ENCODE peak calls at places on chromosome 10, in ten cellular contexts. One of them, this sample, is unnamed.

GRCh38 chr10:18308600-18308999 is 168.4 kb downstream of the CACNB2 start:
- DNase-seq in SK-MEL-5: no peak
- DNase-seq in amniotic stem cell: no peak
- DNase-seq in EL: no peak
- DNase-seq in stimulated activated CD4-positive, alpha-beta T cell treated with anti-CD3 and anti-CD28 coated beads, Interleukin-2, amount 100 ng/mL, for 48 hours: no peak
- DNase-seq in tibial artery: no peak
- DNase-seq in psoas muscle: no peak
- DNase-seq in NCI-H748 treated with DMSO at 0.1 percent for 48 hours: no peak
- DNase-seq in activated T-cell treated with anti-CD3 and anti-CD28 coated beads for 48 hours: no peak
- DNase-seq in cardiac fibroblast: peak; percentile 19
- DNase-seq in this sample: peak; percentile 87

GRCh38 chr10:70958396-70958795 is 70.0 kb upstream of the PCBD1 start:
- DNase-seq in activated T-cell treated with anti-CD3 and anti-CD28 coated beads for 48 hours: no peak
- DNase-seq in stimulated activated CD4-positive, alpha-beta T cell treated with anti-CD3 and anti-CD28 coated beads, Interleukin-2, amount 100 ng/mL, for 48 hours: no peak
- DNase-seq in tibial artery: no peak
- DNase-seq in amniotic stem cell: no peak
- DNase-seq in cardiac fibroblast: peak; percentile 29
- DNase-seq in EL: no peak
- DNase-seq in SK-MEL-5: no peak
- DNase-seq in psoas muscle: no peak
- DNase-seq in NCI-H748 treated with DMSO at 0.1 percent for 48 hours: no peak
- DNase-seq in this sample: no peak

GRCh38 chr10:77163670-77164348 is 473.8 kb downstream of the KCNMA1 start:
- DNase-seq in NCI-H748 treated with DMSO at 0.1 percent for 48 hours: no peak
- DNase-seq in stimulated activated CD4-positive, alpha-beta T cell treated with anti-CD3 and anti-CD28 coated beads, Interleukin-2, amount 100 ng/mL, for 48 hours: no peak
- DNase-seq in EL: peak; percentile 98
- DNase-seq in tibial artery: peak; percentile 62
- DNase-seq in psoas muscle: peak; percentile 71
- DNase-seq in cardiac fibroblast: peak; percentile 99
- DNase-seq in SK-MEL-5: peak; percentile 48
- DNase-seq in amniotic stem cell: peak; percentile 97
- DNase-seq in activated T-cell treated with anti-CD3 and anti-CD28 coated beads for 48 hours: no peak
- DNase-seq in this sample: peak; percentile 93

GRCh38 chr10:90112681-90113080 is 411.3 kb downstream of the KIF20B start:
- DNase-seq in NCI-H748 treated with DMSO at 0.1 percent for 48 hours: no peak
- DNase-seq in tibial artery: no peak
- DNase-seq in activated T-cell treated with anti-CD3 and anti-CD28 coated beads for 48 hours: no peak
- DNase-seq in SK-MEL-5: no peak
- DNase-seq in stimulated activated CD4-positive, alpha-beta T cell treated with anti-CD3 and anti-CD28 coated beads, Interleukin-2, amount 100 ng/mL, for 48 hours: no peak
- DNase-seq in EL: no peak
- DNase-seq in psoas muscle: no peak
- DNase-seq in cardiac fibroblast: peak; percentile 64
- DNase-seq in amniotic stem cell: no peak
- DNase-seq in this sample: no peak

GRCh38 chr10:70315276-70315675 is 31.5 kb upstream of the NPFFR1 start:
- DNase-seq in tibial artery: no peak
- DNase-seq in stimulated activated CD4-positive, alpha-beta T cell treated with anti-CD3 and anti-CD28 coated beads, Interleukin-2, amount 100 ng/mL, for 48 hours: no peak
- DNase-seq in psoas muscle: no peak
- DNase-seq in NCI-H748 treated with DMSO at 0.1 percent for 48 hours: no peak
- DNase-seq in EL: no peak
- DNase-seq in amniotic stem cell: no peak
- DNase-seq in SK-MEL-5: no peak
- DNase-seq in activated T-cell treated with anti-CD3 and anti-CD28 coated beads for 48 hours: no peak
- DNase-seq in cardiac fibroblast: no peak
- DNase-seq in this sample: no peak

GRCh38 chr10:53395449-53395848 is 622.9 kb upstream of the MBL2 start:
- DNase-seq in amniotic stem cell: no peak
- DNase-seq in activated T-cell treated with anti-CD3 and anti-CD28 coated beads for 48 hours: no peak
- DNase-seq in psoas muscle: no peak
- DNase-seq in stimulated activated CD4-positive, alpha-beta T cell treated with anti-CD3 and anti-CD28 coated beads, Interleukin-2, amount 100 ng/mL, for 48 hours: no peak
- DNase-seq in cardiac fibroblast: no peak
- DNase-seq in tibial artery: no peak
- DNase-seq in SK-MEL-5: no peak
- DNase-seq in NCI-H748 treated with DMSO at 0.1 percent for 48 hours: no peak
- DNase-seq in EL: no peak
- DNase-seq in this sample: no peak

GRCh38 chr10:24992512-24993133 is 23.3 kb downstream of the ENKUR start:
- DNase-seq in SK-MEL-5: no peak
- DNase-seq in stimulated activated CD4-positive, alpha-beta T cell treated with anti-CD3 and anti-CD28 coated beads, Interleukin-2, amount 100 ng/mL, for 48 hours: no peak
- DNase-seq in tibial artery: no peak
- DNase-seq in EL: no peak
- DNase-seq in cardiac fibroblast: no peak
- DNase-seq in psoas muscle: no peak
- DNase-seq in activated T-cell treated with anti-CD3 and anti-CD28 coated beads for 48 hours: no peak
- DNase-seq in NCI-H748 treated with DMSO at 0.1 percent for 48 hours: no peak
- DNase-seq in amniotic stem cell: no peak
- DNase-seq in this sample: no peak

GRCh38 chr10:89471110-89471814 is 56.9 kb downstream of the IFIT5 start:
- DNase-seq in tibial artery: no peak
- DNase-seq in activated T-cell treated with anti-CD3 and anti-CD28 coated beads for 48 hours: no peak
- DNase-seq in EL: no peak
- DNase-seq in psoas muscle: no peak
- DNase-seq in amniotic stem cell: no peak
- DNase-seq in NCI-H748 treated with DMSO at 0.1 percent for 48 hours: no peak
- DNase-seq in stimulated activated CD4-positive, alpha-beta T cell treated with anti-CD3 and anti-CD28 coated beads, Interleukin-2, amount 100 ng/mL, for 48 hours: no peak
- DNase-seq in SK-MEL-5: no peak
- DNase-seq in cardiac fibroblast: peak; percentile 65
- DNase-seq in this sample: peak; percentile 78

GRCh38 chr10:4802711-4803487 is 23.1 kb upstream of the AKR1E2 start:
- DNase-seq in EL: no peak
- DNase-seq in amniotic stem cell: no peak
- DNase-seq in activated T-cell treated with anti-CD3 and anti-CD28 coated beads for 48 hours: no peak
- DNase-seq in stimulated activated CD4-positive, alpha-beta T cell treated with anti-CD3 and anti-CD28 coated beads, Interleukin-2, amount 100 ng/mL, for 48 hours: no peak
- DNase-seq in tibial artery: no peak
- DNase-seq in psoas muscle: no peak
- DNase-seq in SK-MEL-5: no peak
- DNase-seq in cardiac fibroblast: no peak
- DNase-seq in NCI-H748 treated with DMSO at 0.1 percent for 48 hours: no peak
- DNase-seq in this sample: no peak

GRCh38 chr10:58412502-58412961 is 27.3 kb downstream of the TFAM start:
- DNase-seq in psoas muscle: no peak
- DNase-seq in stimulated activated CD4-positive, alpha-beta T cell treated with anti-CD3 and anti-CD28 coated beads, Interleukin-2, amount 100 ng/mL, for 48 hours: no peak
- DNase-seq in tibial artery: no peak
- DNase-seq in SK-MEL-5: no peak
- DNase-seq in NCI-H748 treated with DMSO at 0.1 percent for 48 hours: no peak
- DNase-seq in EL: peak; percentile 94
- DNase-seq in activated T-cell treated with anti-CD3 and anti-CD28 coated beads for 48 hours: no peak
- DNase-seq in amniotic stem cell: no peak
- DNase-seq in cardiac fibroblast: peak; percentile 81
- DNase-seq in this sample: no peak

GRCh38 chr10:5618829-5619228 is 47.6 kb downstream of the ASB13 start:
- DNase-seq in NCI-H748 treated with DMSO at 0.1 percent for 48 hours: no peak
- DNase-seq in activated T-cell treated with anti-CD3 and anti-CD28 coated beads for 48 hours: no peak
- DNase-seq in stimulated activated CD4-positive, alpha-beta T cell treated with anti-CD3 and anti-CD28 coated beads, Interleukin-2, amount 100 ng/mL, for 48 hours: no peak
- DNase-seq in SK-MEL-5: no peak
- DNase-seq in cardiac fibroblast: no peak
- DNase-seq in amniotic stem cell: no peak
- DNase-seq in tibial artery: peak; percentile 83
- DNase-seq in psoas muscle: peak; percentile 84
- DNase-seq in EL: no peak
- DNase-seq in this sample: peak; percentile 68

GRCh38 chr10:6095810-6096209 is 7.0 kb downstream of the RBM17 start:
- DNase-seq in amniotic stem cell: no peak
- DNase-seq in activated T-cell treated with anti-CD3 and anti-CD28 coated beads for 48 hours: no peak
- DNase-seq in SK-MEL-5: no peak
- DNase-seq in cardiac fibroblast: no peak
- DNase-seq in EL: no peak
- DNase-seq in stimulated activated CD4-positive, alpha-beta T cell treated with anti-CD3 and anti-CD28 coated beads, Interleukin-2, amount 100 ng/mL, for 48 hours: no peak
- DNase-seq in psoas muscle: no peak
- DNase-seq in tibial artery: no peak
- DNase-seq in NCI-H748 treated with DMSO at 0.1 percent for 48 hours: no peak
- DNase-seq in this sample: no peak

GRCh38 chr10:28823501-28824075 is 146.3 kb downstream of the BAMBI start:
- DNase-seq in SK-MEL-5: peak; percentile 53
- DNase-seq in cardiac fibroblast: no peak
- DNase-seq in activated T-cell treated with anti-CD3 and anti-CD28 coated beads for 48 hours: no peak
- DNase-seq in amniotic stem cell: no peak
- DNase-seq in EL: no peak
- DNase-seq in psoas muscle: no peak
- DNase-seq in tibial artery: no peak
- DNase-seq in stimulated activated CD4-positive, alpha-beta T cell treated with anti-CD3 and anti-CD28 coated beads, Interleukin-2, amount 100 ng/mL, for 48 hours: no peak
- DNase-seq in NCI-H748 treated with DMSO at 0.1 percent for 48 hours: no peak
- DNase-seq in this sample: no peak

GRCh38 chr10:118287076-118287806 is 54.9 kb downstream of the FAM204A start:
- DNase-seq in stimulated activated CD4-positive, alpha-beta T cell treated with anti-CD3 and anti-CD28 coated beads, Interleukin-2, amount 100 ng/mL, for 48 hours: no peak
- DNase-seq in cardiac fibroblast: no peak
- DNase-seq in SK-MEL-5: no peak
- DNase-seq in NCI-H748 treated with DMSO at 0.1 percent for 48 hours: no peak
- DNase-seq in EL: no peak
- DNase-seq in amniotic stem cell: no peak
- DNase-seq in psoas muscle: no peak
- DNase-seq in activated T-cell treated with anti-CD3 and anti-CD28 coated beads for 48 hours: no peak
- DNase-seq in tibial artery: no peak
- DNase-seq in this sample: no peak

GRCh38 chr10:114103286-114103685 is 59.6 kb downstream of the ADRB1 start:
- DNase-seq in psoas muscle: no peak
- DNase-seq in cardiac fibroblast: peak; percentile 77
- DNase-seq in NCI-H748 treated with DMSO at 0.1 percent for 48 hours: no peak
- DNase-seq in activated T-cell treated with anti-CD3 and anti-CD28 coated beads for 48 hours: no peak
- DNase-seq in stimulated activated CD4-positive, alpha-beta T cell treated with anti-CD3 and anti-CD28 coated beads, Interleukin-2, amount 100 ng/mL, for 48 hours: no peak
- DNase-seq in EL: peak; percentile 59
- DNase-seq in amniotic stem cell: peak; percentile 52
- DNase-seq in SK-MEL-5: peak; percentile 75
- DNase-seq in tibial artery: no peak
- DNase-seq in this sample: peak; percentile 63

GRCh38 chr10:28980264-28980663 is 302.9 kb downstream of the BAMBI start:
- DNase-seq in SK-MEL-5: no peak
- DNase-seq in amniotic stem cell: no peak
- DNase-seq in tibial artery: no peak
- DNase-seq in NCI-H748 treated with DMSO at 0.1 percent for 48 hours: no peak
- DNase-seq in activated T-cell treated with anti-CD3 and anti-CD28 coated beads for 48 hours: no peak
- DNase-seq in psoas muscle: no peak
- DNase-seq in EL: no peak
- DNase-seq in stimulated activated CD4-positive, alpha-beta T cell treated with anti-CD3 and anti-CD28 coated beads, Interleukin-2, amount 100 ng/mL, for 48 hours: no peak
- DNase-seq in cardiac fibroblast: no peak
- DNase-seq in this sample: no peak

GRCh38 chr10:28087675-28088351 is 88.9 kb upstream of the ODAD2 start:
- DNase-seq in EL: peak; percentile 86
- DNase-seq in psoas muscle: no peak
- DNase-seq in NCI-H748 treated with DMSO at 0.1 percent for 48 hours: no peak
- DNase-seq in amniotic stem cell: no peak
- DNase-seq in activated T-cell treated with anti-CD3 and anti-CD28 coated beads for 48 hours: no peak
- DNase-seq in SK-MEL-5: peak; percentile 2
- DNase-seq in cardiac fibroblast: peak; percentile 77
- DNase-seq in stimulated activated CD4-positive, alpha-beta T cell treated with anti-CD3 and anti-CD28 coated beads, Interleukin-2, amount 100 ng/mL, for 48 hours: no peak
- DNase-seq in tibial artery: no peak
- DNase-seq in this sample: peak; percentile 85